ENCODE peak calls at places on chromosomes 11 and 22, in nine cellular contexts. F is effector CD8-positive, alpha-beta T cell; J is activated CD4-positive, alpha-beta T cell treated with anti-CD3 and anti-CD28 coated beads for 48 hours; O is CD4-positive, alpha-beta T cell; U is NCI-H1436; P is NCI-H460; L is GM19239; X is testis; B is HFF-Myc. Z is an unnamed sample.

GRCh38 chr11:77088236-77089003 is 14.2 kb upstream of the OMP start:
- DNase-seq in F (no peak), J (no peak), O (no peak), U (no peak), P (no peak), L (no peak), X (no peak), B (no peak), Z (no peak)

GRCh38 chr11:102109896-102110760 is at the start of gene YAP1:
- DNase-seq in F (peak), J (peak), O (peak), U (no peak), P (peak), L (peak), X (peak), B (peak), Z (no peak)

GRCh38 chr22:39212721-39213376 is 31.9 kb downstream of the PDGFB start:
- DNase-seq in F (no peak), J (no peak), O (no peak), U (no peak), P (no peak), L (no peak), X (no peak), B (no peak), Z (no peak)

GRCh38 chr11:10076458-10077141 is 217.4 kb downstream of the SBF2 start:
- DNase-seq in F (no peak), J (peak), O (no peak), U (no peak), P (no peak), L (peak), X (peak), B (no peak), Z (no peak)

GRCh38 chr22:50071432-50072166 is 13.5 kb upstream of the TTLL8 start:
- DNase-seq in F (no peak), J (no peak), O (no peak), U (no peak), P (no peak), L (no peak), X (no peak), B (no peak), Z (no peak)

GRCh38 chr11:105915036-105915435 is 107.0 kb downstream of the MSANTD4 start:
- DNase-seq in F (no peak), J (no peak), O (no peak), U (no peak), P (no peak), L (no peak), X (no peak), B (no peak), Z (no peak)

GRCh38 chr22:21790359-21790758 is 54.8 kb upstream of the YPEL1 start:
- DNase-seq in F (no peak), J (no peak), O (no peak), U (no peak), P (no peak), L (no peak), X (no peak), B (no peak), Z (no peak)

GRCh38 chr22:31630331-31631329 is 31.4 kb downstream of the PISD start:
- DNase-seq in F (peak), J (peak), O (peak), U (peak), P (peak), L (peak), X (peak), B (no peak), Z (no peak)

Z was measured in non-pigmented ciliary epithelial cell.